ENCODE peak calls at places on chromosomes 13 and 19, in nine cellular contexts. W, N, D, R, I, Q, V, J and S are unnamed samples.
A peak's percentile ranks its signal among the peaks of the same experiment; 100 is the strongest.

GRCh38 chr19:29840066-29840950 is 28.5 kb downstream of the CCNE1 start:
- DNase-seq in W (no peak), N (no peak), D (no peak), R (no peak), I (no peak), Q (no peak), V (peak; percentile 19), J (no peak), S (no peak)

GRCh38 chr19:15398501-15399233 is 19.1 kb upstream of the AKAP8 start:
- DNase-seq in W (no peak), N (no peak), D (no peak), R (no peak), I (no peak), Q (peak; percentile 61), V (no peak), J (no peak), S (no peak)

GRCh38 chr13:107590556-107590955 is 624.8 kb downstream of the LIG4 start:
- DNase-seq in W (peak; percentile 32), N (no peak), D (no peak), R (no peak), I (no peak), Q (no peak), V (no peak), J (no peak), S (no peak)

GRCh38 chr13:48562296-48563066 is 29.6 kb upstream of the RCBTB2 start:
- DNase-seq in W (no peak), N (no peak), D (no peak), R (no peak), I (no peak), Q (no peak), V (peak; percentile 84), J (peak; percentile 55), S (no peak)

GRCh38 chr13:48126944-48127814 is 32.3 kb upstream of the MED4 start:
- DNase-seq in W (peak; percentile 76), N (peak; percentile 87), D (peak; percentile 80), R (peak; percentile 74), I (peak; percentile 86), Q (peak; percentile 60), V (peak; percentile 67), J (peak; percentile 66), S (peak; percentile 29)

GRCh38 chr19:40231544-40232424 is 5.3 kb upstream of the CCNP start:
- DNase-seq in W (no peak), N (no peak), D (no peak), R (no peak), I (no peak), Q (no peak), V (no peak), J (no peak), S (no peak)

GRCh38 chr13:74248477-74248876 is 114.3 kb upstream of the KLF12 start:
- DNase-seq in W (no peak), N (no peak), D (no peak), R (no peak), I (no peak), Q (no peak), V (no peak), J (no peak), S (no peak)

GRCh38 chr19:51377422-51377821 is 5.0 kb upstream of the NKG7 start:
- DNase-seq in W (no peak), N (no peak), D (no peak), R (no peak), I (no peak), Q (no peak), V (no peak), J (no peak), S (no peak)

GRCh38 chr19:19505669-19506326 is 9.6 kb downstream of the TSSK6 start:
- DNase-seq in W (no peak), N (no peak), D (no peak), R (no peak), I (no peak), Q (no peak), V (no peak), J (no peak), S (no peak)

GRCh38 chr13:99617474-99618255 is 116.4 kb downstream of the TM9SF2 start:
- DNase-seq in W (peak; percentile 48), N (peak; percentile 65), D (no peak), R (no peak), I (peak; percentile 66), Q (peak; percentile 23), V (no peak), J (peak; percentile 46), S (peak; percentile 35)

GRCh38 chr13:113880651-113881611 is 17.1 kb upstream of the GAS6 start:
- DNase-seq in W (no peak), N (no peak), D (no peak), R (no peak), I (peak; percentile 35), Q (no peak), V (peak; percentile 27), J (no peak), S (no peak)

GRCh38 chr13:66618702-66619101 is 611.4 kb downstream of the PCDH9 start:
- DNase-seq in W (peak; percentile 55), N (peak; percentile 73), D (no peak), R (peak; percentile 38), I (peak; percentile 64), Q (no peak), V (peak; percentile 14), J (peak; percentile 50), S (no peak)

GRCh38 chr13:21686761-21687391 is 16.0 kb downstream of the FGF9 start:
- DNase-seq in W (no peak), N (no peak), D (no peak), R (no peak), I (no peak), Q (no peak), V (no peak), J (no peak), S (no peak)

GRCh38 chr13:46386996-46387851 is at the start of gene RUBCNL:
- DNase-seq in W (peak; percentile 38), N (no peak), D (no peak), R (peak; percentile 75), I (peak; percentile 51), Q (peak; percentile 37), V (peak; percentile 85), J (peak; percentile 63), S (no peak)

GRCh38 chr19:55594996-55595530 is 4.3 kb downstream of the FIZ1 start:
- DNase-seq in W (no peak), N (no peak), D (no peak), R (no peak), I (no peak), Q (no peak), V (no peak), J (no peak), S (no peak)

GRCh38 chr13:45678282-45678681 is 23.8 kb upstream of the CBY2 start:
- DNase-seq in W (no peak), N (no peak), D (no peak), R (no peak), I (no peak), Q (no peak), V (no peak), J (peak; percentile 21), S (no peak)

GRCh38 chr19:12657966-12658365 is 8.6 kb downstream of the MAN2B1 start:
- DNase-seq in W (no peak), N (no peak), D (no peak), R (no peak), I (no peak), Q (no peak), V (no peak), J (no peak), S (no peak)
- TF ChIP-seq CTCF in W (no peak), N (no peak), D (no peak), R (no peak), I (no peak), Q (no peak), V (no peak), J (peak; percentile 17), S (no peak)

GRCh38 chr19:47697863-47698609 is 15.2 kb upstream of the EHD2 start:
- DNase-seq in W (peak; percentile 84), N (peak; percentile 90), D (peak; percentile 80), R (peak; percentile 76), I (peak; percentile 89), Q (peak; percentile 75), V (peak; percentile 72), J (peak; percentile 83), S (peak; percentile 57)
- TF ChIP-seq CTCF in W (peak; percentile 99), N (peak; percentile 100), D (peak; percentile 99), R (peak; percentile 96), I (peak; percentile 100), Q (peak; percentile 97), V (peak; percentile 99), J (peak; percentile 88), S (no peak)

DNA sequence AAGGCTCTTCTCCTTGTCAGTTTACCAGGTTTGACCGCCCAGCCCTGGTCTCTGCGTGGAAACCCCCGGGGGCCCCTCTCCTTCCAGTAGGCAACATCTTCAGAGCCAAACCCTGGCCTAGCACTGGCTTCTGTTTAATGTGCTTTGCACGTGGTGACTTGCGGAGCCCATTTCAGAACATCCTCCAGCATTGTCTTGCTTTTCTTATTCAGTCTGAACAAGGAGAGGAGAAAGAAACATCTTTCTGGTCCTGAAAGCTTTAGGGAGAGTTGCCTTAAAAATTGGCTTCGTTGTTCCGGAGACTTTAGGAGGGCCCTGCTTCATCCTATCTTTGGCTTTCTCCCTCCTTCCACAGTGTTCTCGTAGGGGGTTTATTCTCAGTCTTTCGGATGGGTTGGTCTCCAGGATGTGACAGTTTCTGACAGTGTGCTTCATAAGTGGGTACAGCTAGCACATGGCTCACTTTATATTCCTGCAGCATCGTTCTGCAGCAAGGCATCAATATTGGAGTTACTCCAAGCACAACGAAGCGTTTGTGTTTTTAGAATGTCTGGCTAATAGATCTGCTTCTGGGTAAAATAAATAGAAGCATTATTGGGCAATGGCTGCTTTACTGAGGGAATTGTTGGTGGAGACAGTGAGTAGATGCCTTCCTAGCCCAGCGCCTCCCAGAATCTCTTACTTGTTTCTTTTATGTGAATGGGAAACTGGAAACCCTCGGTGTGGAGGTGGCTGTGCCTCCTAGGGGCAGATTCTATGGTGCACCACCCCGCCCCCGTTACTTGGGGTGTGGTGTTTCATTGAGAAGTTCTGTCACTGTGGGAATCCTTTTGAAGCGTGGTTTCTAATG is 1.8 kb downstream of the FARP1 start:
- DNase-seq in W (peak; percentile 60), N (peak; percentile 42), D (no peak), R (peak; percentile 20), I (peak; percentile 71), Q (no peak), V (peak; percentile 44), J (peak; percentile 62), S (no peak)
- TF ChIP-seq CTCF in W (peak; percentile 29), N (peak; percentile 8), D (no peak), R (no peak), I (peak; percentile 12), Q (no peak), V (no peak), J (peak; percentile 23), S (peak; percentile 21)

GRCh38 chr13:30113983-30114491 is 193.3 kb downstream of the KATNAL1 start:
- DNase-seq in W (no peak), N (no peak), D (no peak), R (no peak), I (no peak), Q (no peak), V (no peak), J (no peak), S (no peak)

GRCh38 chr13:30116379-30116778 is 191.0 kb downstream of the KATNAL1 start:
- DNase-seq in W (no peak), N (no peak), D (no peak), R (no peak), I (no peak), Q (no peak), V (no peak), J (no peak), S (no peak)

GRCh38 chr13:30113531-30113930 is 193.8 kb downstream of the KATNAL1 start:
- DNase-seq in W (no peak), N (no peak), D (no peak), R (no peak), I (no peak), Q (no peak), V (no peak), J (no peak), S (no peak)

GRCh38 chr13:30114586-30115256 is 192.6 kb downstream of the KATNAL1 start:
- DNase-seq in W (peak; percentile 79), N (peak; percentile 78), D (peak; percentile 95), R (peak; percentile 78), I (peak; percentile 79), Q (peak; percentile 90), V (peak; percentile 82), J (peak; percentile 87), S (peak; percentile 44)

GRCh38 chr13:30115257-30115600 is 192.1 kb downstream of the KATNAL1 start:
- DNase-seq in W (no peak), N (no peak), D (no peak), R (no peak), I (no peak), Q (no peak), V (no peak), J (no peak), S (no peak)
- TF ChIP-seq CTCF in W (no peak), N (no peak), D (no peak), R (peak; percentile 55), I (no peak), Q (no peak), V (no peak), J (no peak), S (no peak)